ENCODE peak calls at places on chromosomes 2 and 18, in four cellular contexts. C is left ventricle myocardium inferior, S is AG04450, G is neural progenitor cell. K is an unnamed sample.

GRCh38 chr18:10343778-10344177 is 110.7 kb upstream of the APCDD1 start:
- DNase-seq in S (no peak), C (no peak), G (no peak), K (no peak)

GRCh38 chr2:109180786-109181185 is 51.8 kb downstream of the SH3RF3 start:
- DNase-seq in C (no peak), S (no peak), G (no peak), K (no peak)

GRCh38 chr2:37918742-37919186 is 6.3 kb upstream of the RMDN2 start:
- DNase-seq in C (no peak), G (no peak), S (no peak), K (no peak)

GRCh38 chr2:241015439-241015838 is 17.0 kb downstream of the SNED1 start:
- DNase-seq in S (no peak), C (no peak), G (no peak), K (no peak)

GRCh38 chr2:240905176-240905781 is 857 bp upstream of the CROCC2 start:
- DNase-seq in C (no peak), S (no peak), G (no peak), K (no peak)

GRCh38 chr2:46424937-46425336 is 54.4 kb upstream of the TMEM247 start:
- DNase-seq in C (no peak), G (no peak), S (no peak), K (no peak)

GRCh38 chr2:178477443-178478099 is 829 bp downstream of the FKBP7 start:
- DNase-seq in C (no peak), S (no peak), G (no peak), K (no peak)

GRCh38 chr2:3927031-3927430 is 223.7 kb downstream of the DCDC2C start:
- DNase-seq in S (no peak), G (no peak), C (no peak), K (no peak)

GRCh38 chr2:241230435-241230834 is 42.0 kb downstream of the ANO7 start:
- DNase-seq in G (no peak), C (no peak), S (no peak), K (no peak)

GRCh38 chr2:37832590-37833197 is 92.4 kb upstream of the RMDN2 start:
- DNase-seq in G (peak), S (peak), C (peak), K (peak)

GRCh38 chr2:136065384-136065783 is 52.6 kb downstream of the CXCR4 start:
- DNase-seq in C (no peak), G (no peak), S (no peak), K (peak)

GRCh38 chr2:64750001-64750816 is 96.5 kb upstream of the SERTAD2 start:
- DNase-seq in G (peak), C (peak), S (no peak), K (no peak)

GRCh38 chr2:108937367-108938017 is 51.5 kb downstream of the EDAR start:
- DNase-seq in G (no peak), C (no peak), S (no peak), K (no peak)

GRCh38 chr2:239609162-239609561 is 208.3 kb upstream of the HDAC4 start:
- DNase-seq in C (no peak), G (no peak), S (no peak), K (no peak)

GRCh38 chr2:160252278-160252887 is 52.3 kb upstream of the ITGB6 start:
- DNase-seq in C (no peak), G (peak), S (no peak), K (peak)

GRCh38 chr2:205245652-205246051 is 436.6 kb upstream of the NRP2 start:
- DNase-seq in S (no peak), C (no peak), G (no peak), K (no peak)

GRCh38 chr2:236158969-236159777 is 9.0 kb downstream of the GBX2 start:
- DNase-seq in C (no peak), S (no peak), G (peak), K (no peak)

GRCh38 chr18:68299906-68300305 is 415.0 kb downstream of the TMX3 start:
- DNase-seq in G (no peak), C (no peak), S (no peak), K (no peak)

GRCh38 chr2:23557455-23557854 is 172.5 kb downstream of the KLHL29 start:
- DNase-seq in C (no peak), G (no peak), S (no peak), K (no peak)

GRCh38 chr2:9174771-9175441 is 31.7 kb upstream of the ASAP2 start:
- DNase-seq in G (no peak), S (peak), C (no peak), K (peak)

GRCh38 chr2:188725981-188726380 is 248.2 kb upstream of the COL3A1 start:
- DNase-seq in S (no peak), C (no peak), G (no peak), K (no peak)

GRCh38 chr18:8525692-8526091 is 83.5 kb upstream of the RAB12 start:
- DNase-seq in C (no peak), S (no peak), G (peak), K (no peak)

GRCh38 chr2:36376319-36376765 is 20.8 kb downstream of the CRIM1 start:
- DNase-seq in G (no peak), S (no peak), C (peak), K (no peak)

GRCh38 chr2:1942146-1942545 is 197.8 kb upstream of the PXDN start:
- DNase-seq in G (no peak), S (no peak), C (no peak), K (no peak)

GRCh38 chr2:54708584-54709340 is 14.7 kb upstream of the EML6 start:
- DNase-seq in S (no peak), G (peak), C (peak), K (no peak)

GRCh38 chr18:46343940-46344372 is 239.8 kb downstream of the HAUS1 start:
- DNase-seq in S (no peak), G (no peak), C (peak), K (peak)

GRCh38 chr2:46643493-46643892 is 164.1 kb downstream of the TMEM247 start:
- DNase-seq in G (no peak), C (no peak), S (no peak), K (peak)

GRCh38 chr18:3233433-3234168 is 13.8 kb upstream of the MYOM1 start:
- DNase-seq in C (no peak), S (no peak), G (no peak), K (no peak)

GRCh38 chr2:47043142-47043890 is 111.8 kb downstream of the STPG4 start:
- DNase-seq in G (no peak), C (peak), S (peak), K (no peak)

GRCh38 chr2:529425-529824 is 147.8 kb downstream of the TMEM18 start:
- DNase-seq in C (no peak), S (no peak), G (peak), K (peak)

GRCh38 chr2:10495988-10496313 is 47.8 kb upstream of the ODC1 start:
- DNase-seq in C (no peak), G (no peak), S (no peak), K (no peak)

GRCh38 chr18:48947583-48947982 is 3.2 kb downstream of the SMAD7 start:
- DNase-seq in G (no peak), C (peak), S (no peak), K (no peak)

GRCh38 chr2:119248751-119249150 is 25.1 kb downstream of the STEAP3 start:
- DNase-seq in C (no peak), S (no peak), G (no peak), K (no peak)

DNA sequence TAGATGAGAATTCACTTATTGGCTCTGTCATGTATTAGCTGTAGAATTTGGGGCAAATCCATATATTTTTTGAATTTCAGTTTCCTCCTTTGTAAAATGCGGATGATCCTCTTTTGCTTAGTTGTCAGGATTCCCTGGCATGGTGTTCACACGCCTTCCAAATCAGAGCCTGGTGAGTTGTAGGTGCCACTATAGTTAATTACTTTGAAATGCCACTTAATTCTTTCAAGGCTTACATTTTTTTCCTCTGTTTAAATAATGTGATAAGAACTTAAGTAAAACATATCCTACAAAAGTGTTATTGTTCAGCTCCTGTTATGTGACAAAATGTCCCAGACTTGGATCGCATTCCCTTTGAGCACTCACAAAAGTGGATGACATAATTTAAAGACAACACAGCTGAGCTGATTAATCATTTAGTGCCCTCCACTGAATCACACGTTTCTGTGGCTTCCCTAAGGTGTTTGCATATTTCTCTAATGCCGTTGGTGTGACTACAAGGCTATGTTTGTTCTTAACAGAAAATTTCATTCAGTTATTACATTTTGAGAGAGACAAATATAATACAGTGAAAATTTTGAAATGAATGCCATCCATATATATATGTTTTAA is 471.2 kb upstream of the CHST9 start:
- DNase-seq in C (no peak), S (no peak), G (no peak), K (no peak)
- H3K4me3 ChIP-seq in C (no peak), S (no peak), G (no peak), K (no peak)

GRCh38 chr2:43161650-43162542 is 64.5 kb downstream of the ZFP36L2 start:
- DNase-seq in S (no peak), C (no peak), G (no peak), K (no peak)
- H3K4me3 ChIP-seq in S (no peak), C (no peak), G (no peak), K (no peak)

DNA sequence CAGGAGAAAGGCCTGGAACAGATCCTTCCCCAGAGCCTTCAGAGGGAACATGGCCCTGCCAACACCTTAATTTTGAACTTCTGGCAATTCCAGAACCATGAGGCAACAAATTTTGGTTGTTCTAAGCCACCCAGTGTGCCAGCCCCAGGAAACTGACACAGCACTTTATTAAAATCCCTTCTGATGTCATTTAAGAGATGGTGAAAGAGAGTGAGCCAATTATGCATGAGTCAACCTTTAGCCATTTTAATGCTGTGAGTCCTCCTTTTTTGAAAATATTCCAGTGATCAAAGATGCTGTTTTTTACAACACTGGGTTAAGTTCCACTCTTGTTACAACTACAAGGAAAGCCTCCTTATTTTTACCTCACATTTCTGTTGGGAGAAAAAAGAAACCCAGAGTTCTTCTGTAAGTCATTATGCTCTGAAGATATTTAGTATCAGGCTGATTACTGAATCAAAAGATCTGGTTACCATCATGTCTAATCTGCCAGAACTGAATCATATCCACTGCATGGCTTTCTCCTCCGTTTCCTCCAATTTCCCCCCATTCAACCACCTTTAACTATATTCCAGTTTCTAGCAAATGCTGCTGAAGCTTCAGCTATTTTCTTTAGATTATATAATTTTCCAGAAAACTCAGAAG is 235.4 kb downstream of the TXNL1 start:
- DNase-seq in C (no peak), S (peak), G (no peak), K (no peak)
- H3K4me3 ChIP-seq in C (no peak), S (no peak), G (no peak), K (no peak)

GRCh38 chr2:138423745-138424144 is 77.8 kb upstream of the SPOPL start:
- DNase-seq in S (no peak), C (no peak), G (no peak), K (no peak)
- H3K4me3 ChIP-seq in S (no peak), C (no peak), G (no peak), K (no peak)

DNA sequence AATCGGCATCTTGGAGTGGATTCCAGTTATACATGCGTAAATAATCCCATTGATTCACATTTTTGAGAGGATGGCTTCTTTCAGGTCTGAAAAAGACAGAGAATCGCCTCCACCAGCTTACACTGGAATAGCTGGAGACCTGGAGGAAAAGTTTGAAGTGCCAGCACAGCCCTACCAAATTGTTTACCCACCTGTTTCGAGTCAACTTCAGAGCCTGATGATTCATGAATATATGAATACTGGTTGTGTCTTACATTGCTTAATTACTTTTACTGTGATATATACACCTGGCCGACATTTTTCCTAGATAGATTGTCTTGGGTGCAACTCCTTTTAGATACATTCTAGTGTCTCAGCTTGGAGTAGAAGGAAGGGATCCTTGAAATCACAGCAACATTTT is 335 bp upstream of the NCKAP5 start:
- DNase-seq in G (no peak), S (no peak), C (no peak), K (no peak)
- H3K4me3 ChIP-seq in G (peak), S (peak), C (peak), K (no peak)